ENCODE peak calls at places on chromosomes 2 and 18, in ten cellular contexts. Q is right atrium auricular region, N is MM.1S, Y is prostate gland, L is HCT116, S is bronchial epithelial cell, E is brain microvascular endothelial cell, I is endothelial cell of umbilical vein, W is cardiac muscle cell, R is astrocyte. U is an unnamed sample.

GRCh38 chr2:240922982-240923537 is 16.9 kb downstream of the CROCC2 start:
- DNase-seq in R (no peak), Y (no peak), I (no peak), S (no peak), L (no peak), N (no peak), W (no peak), Q (peak; percentile 47), E (no peak), U (no peak)

GRCh38 chr2:138490673-138491494 is 10.7 kb upstream of the SPOPL start:
- DNase-seq in R (no peak), S (peak; percentile 33), N (no peak), L (no peak), W (no peak), I (no peak), E (no peak), Q (no peak), Y (peak; percentile 46), U (no peak)

GRCh38 chr18:48125724-48126123 is 195.3 kb upstream of the SMAD2 start:
- DNase-seq in S (no peak), W (no peak), E (no peak), I (no peak), Y (no peak), N (no peak), L (no peak), Q (no peak), R (no peak), U (no peak)

GRCh38 chr18:79921984-79922965 is 29.2 kb downstream of the SLC66A2 start:
- DNase-seq in S (no peak), Y (no peak), L (no peak), E (no peak), I (no peak), W (no peak), Q (peak; percentile 28), R (no peak), N (no peak), U (no peak)

GRCh38 chr2:62826953-62827675 is 121.6 kb downstream of the EHBP1 start:
- DNase-seq in W (no peak), L (no peak), Q (no peak), I (no peak), E (no peak), Y (no peak), S (no peak), R (no peak), N (no peak), U (no peak)

GRCh38 chr2:197286805-197287595 is 23.6 kb downstream of the ANKRD44 start:
- DNase-seq in R (peak; percentile 93), L (no peak), Q (peak; percentile 78), N (no peak), S (peak; percentile 93), W (no peak), E (peak; percentile 91), Y (peak; percentile 72), I (no peak), U (peak; percentile 63)

GRCh38 chr2:191488135-191488534 is 189.8 kb upstream of the NABP1 start:
- DNase-seq in L (no peak), N (no peak), W (no peak), Q (no peak), E (no peak), Y (no peak), I (no peak), S (peak; percentile 64), R (peak; percentile 20), U (no peak)

GRCh38 chr2:46298522-46299351 is 1.5 kb downstream of the EPAS1 start:
- DNase-seq in I (peak; percentile 60), Q (peak; percentile 84), L (no peak), S (no peak), Y (no peak), W (peak; percentile 51), R (peak; percentile 36), E (no peak), N (peak; percentile 12), U (no peak)

GRCh38 chr2:163565192-163565591 is 170.6 kb downstream of the FIGN start:
- DNase-seq in Q (no peak), L (no peak), N (no peak), I (no peak), Y (no peak), W (no peak), S (peak; percentile 38), E (no peak), R (no peak), U (no peak)
- TF ChIP-seq CTCF in Q (no peak), L (no peak), N (no peak), I (no peak), Y (no peak), W (no peak), S (no peak), E (peak; percentile 16), R (no peak), U (no peak)

GRCh38 chr2:24877646-24878045 is 42.4 kb downstream of the ADCY3 start:
- DNase-seq in L (no peak), R (no peak), Q (no peak), N (no peak), W (no peak), Y (no peak), E (no peak), I (no peak), S (no peak), U (no peak)
- H3K36me3 ChIP-seq in L (no peaks in the 10 kb centered on the region), R (no peaks in the 10 kb centered on the region), Q (no peaks in the 10 kb centered on the region), N (no peaks in the 10 kb centered on the region), W (no peaks in the 10 kb centered on the region), Y (no peaks in the 10 kb centered on the region), E (no peaks in the 10 kb centered on the region), I (no peaks in the 10 kb centered on the region), S (no peaks in the 10 kb centered on the region), U (no peaks in the 10 kb centered on the region)

GRCh38 chr2:85704800-85705679 is 10.9 kb downstream of the GNLY start:
- DNase-seq in I (no peak), S (no peak), R (peak; percentile 44), W (no peak), L (no peak), Q (peak; percentile 57), N (peak; percentile 45), Y (no peak), E (no peak), U (no peak)

GRCh38 chr2:85703329-85703728 is 9.2 kb downstream of the GNLY start:
- DNase-seq in L (no peak), S (no peak), R (no peak), Y (no peak), E (no peak), N (no peak), W (no peak), Q (no peak), I (no peak), U (no peak)

GRCh38 chr2:85699325-85699724 is 5.2 kb downstream of the GNLY start:
- DNase-seq in Q (peak; percentile 40), W (no peak), S (no peak), L (no peak), N (no peak), E (no peak), I (no peak), Y (no peak), R (no peak), U (no peak)

GRCh38 chr2:85704038-85704437 is 9.9 kb downstream of the GNLY start:
- DNase-seq in I (no peak), S (no peak), Q (no peak), E (no peak), Y (no peak), N (no peak), L (no peak), R (no peak), W (no peak), U (no peak)

DNA sequence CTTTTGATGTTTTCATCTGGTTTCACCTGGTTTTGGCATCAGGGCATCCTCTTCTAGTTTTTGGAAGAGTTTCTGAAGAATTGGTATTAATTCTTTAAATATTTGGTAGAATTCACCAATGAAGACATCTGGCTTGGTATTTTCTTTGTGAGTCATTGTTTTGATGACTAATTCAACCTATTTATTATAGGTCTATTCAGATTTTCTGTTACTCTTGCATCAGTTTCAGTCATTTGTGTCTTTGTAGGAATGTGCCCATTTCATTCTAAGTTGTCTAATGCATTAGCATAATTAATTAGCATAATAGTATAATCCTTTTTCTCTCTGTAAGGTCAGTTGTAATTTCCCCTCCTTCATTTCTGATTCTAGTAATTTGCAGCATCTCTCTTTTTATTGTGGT is 8.0 kb downstream of the GNLY start:
- DNase-seq in N (no peak), I (peak; percentile 59), R (peak; percentile 73), W (no peak), Y (no peak), S (peak; percentile 87), Q (no peak), L (no peak), E (no peak), U (no peak)
- H3K4me3 ChIP-seq in N (no peak overlapping the region), I (no peak overlapping the region), R (peak overlapping the region; percentile 19), W (no peak overlapping the region), Y (no peak overlapping the region), S (no peak overlapping the region), Q (no peak overlapping the region), L (no peak overlapping the region), E (no peak overlapping the region), U (no peak overlapping the region)

GRCh38 chr2:127703282-127703681 is 2.0 kb downstream of the SFT2D3 start:
- DNase-seq in L (no peak), Y (no peak), Q (no peak), W (no peak), I (no peak), S (no peak), N (no peak), E (no peak), R (no peak), U (no peak)

GRCh38 chr2:127701193-127701650 is at the start of gene SFT2D3:
- DNase-seq in W (peak; percentile 95), L (peak; percentile 82), Q (peak; percentile 91), S (peak; percentile 79), R (peak; percentile 86), Y (peak; percentile 91), I (peak; percentile 91), E (peak; percentile 85), N (peak; percentile 95), U (peak; percentile 61)

GRCh38 chr2:127700527-127701192 is 637 bp upstream of the SFT2D3 start:
- DNase-seq in Y (no peak), W (no peak), Q (peak; percentile 88), E (no peak), S (no peak), N (peak; percentile 98), I (no peak), L (peak; percentile 95), R (no peak), U (no peak)

GRCh38 chr2:127702395-127703009 is 1.2 kb downstream of the SFT2D3 start:
- DNase-seq in W (no peak), L (no peak), R (no peak), Y (no peak), N (no peak), I (no peak), E (no peak), S (no peak), Q (no peak), U (no peak)

DNA sequence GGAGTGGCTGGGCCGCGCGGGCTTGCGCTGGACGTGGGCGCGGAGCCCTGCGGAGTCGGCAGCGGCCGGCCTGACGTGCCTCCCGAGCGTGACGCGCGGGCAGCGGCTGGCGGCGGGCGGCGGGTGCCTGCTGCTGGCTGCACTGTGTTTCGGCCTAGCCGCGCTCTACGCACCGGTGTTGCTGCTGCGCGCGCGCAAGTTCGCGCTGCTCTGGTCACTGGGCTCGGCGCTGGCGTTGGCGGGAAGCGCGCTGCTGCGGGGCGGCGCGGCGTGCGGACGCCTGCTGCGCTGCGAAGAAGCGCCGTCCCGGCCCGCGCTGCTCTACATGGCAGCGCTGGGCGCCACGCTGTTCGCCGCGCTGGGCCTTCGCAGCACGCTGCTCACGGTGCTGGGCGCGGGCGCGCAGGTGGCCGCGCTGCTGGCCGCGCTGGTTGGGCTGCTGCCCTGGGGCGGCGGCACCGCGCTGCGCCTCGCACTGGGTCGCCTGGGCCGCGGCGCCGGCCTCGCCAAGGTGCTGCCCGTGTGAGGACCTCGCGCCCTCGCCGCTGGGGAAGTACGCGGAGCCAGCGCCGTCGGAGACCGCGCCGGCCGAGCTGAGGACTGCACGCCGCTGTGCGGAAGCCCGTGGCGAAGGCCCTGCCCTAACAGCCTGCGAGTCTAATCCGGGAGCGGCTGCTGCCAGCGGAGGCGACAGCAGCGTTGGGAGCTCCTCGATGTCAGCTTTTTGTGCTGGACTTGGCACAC is 526 bp downstream of the SFT2D3 start:
- DNase-seq in I (peak; percentile 80), S (peak; percentile 57), E (peak; percentile 49), L (peak; percentile 16), Q (peak; percentile 77), N (peak; percentile 90), W (peak; percentile 85), Y (peak; percentile 46), R (peak; percentile 60), U (peak; percentile 21)
- TF ChIP-seq CTCF in I (peak; percentile 33), S (peak; percentile 21), E (peak; percentile 28), L (no peak), Q (no peak), N (peak; percentile 15), W (peak; percentile 18), Y (peak; percentile 20), R (no peak), U (no peak)